ENCODE peak calls at places on chromosome 13, in eight cellular contexts. Q is EH; B is pancreas; G is stimulated activated CD4-positive, alpha-beta T cell treated with anti-CD3 and anti-CD28 coated beads, Interleukin-4, amount 100 ng/mL, for 48 hours; S is astrocyte; R is AG08395; K is HEK293T; A is GM04504. V is an unnamed sample.

GRCh38 chr13:101474419-101474957 is 22.0 kb downstream of the ITGBL1 start:
- DNase-seq in A (no peak), S (peak; percentile 90), B (no peak), Q (peak; percentile 95), G (no peak), K (no peak), R (no peak), V (peak; percentile 52)

GRCh38 chr13:51539887-51540286 is 44.4 kb upstream of the WDFY2 start:
- DNase-seq in R (peak; percentile 40), S (no peak), G (no peak), K (no peak), A (no peak), Q (peak; percentile 53), B (no peak), V (no peak)

GRCh38 chr13:40589285-40590109 is 76.9 kb downstream of the FOXO1 start:
- DNase-seq in R (peak; percentile 55), G (no peak), K (no peak), B (no peak), A (peak; percentile 24), S (peak; percentile 70), Q (peak; percentile 68), V (peak; percentile 99)

GRCh38 chr13:51105046-51105445 is 6.0 kb downstream of the C13orf42 start:
- DNase-seq in R (no peak), K (no peak), S (no peak), B (no peak), G (no peak), A (no peak), Q (no peak), V (no peak)

GRCh38 chr13:48505597-48506091 is 27.2 kb downstream of the RCBTB2 start:
- DNase-seq in A (peak; percentile 87), G (no peak), R (peak; percentile 62), S (no peak), Q (peak; percentile 90), B (no peak), K (no peak), V (no peak)

GRCh38 chr13:50693755-50694154 is 149.7 kb downstream of the DLEU7 start:
- DNase-seq in S (peak; percentile 72), G (no peak), K (no peak), A (no peak), B (no peak), Q (peak; percentile 70), R (peak; percentile 68), V (peak; percentile 31)

GRCh38 chr13:95115525-95115924 is 185.7 kb downstream of the ABCC4 start:
- DNase-seq in B (no peak), G (no peak), K (no peak), Q (no peak), R (no peak), A (no peak), S (peak; percentile 52), V (peak; percentile 78)

GRCh38 chr13:96766311-96766710 is 228.0 kb downstream of the OXGR1 start:
- DNase-seq in R (no peak), B (no peak), S (no peak), K (no peak), Q (no peak), A (no peak), G (no peak), V (no peak)

GRCh38 chr13:59533561-59534337 is 630.0 kb downstream of the DIAPH3 start:
- DNase-seq in A (no peak), B (no peak), S (peak; percentile 58), G (no peak), Q (peak; percentile 30), R (no peak), K (no peak), V (peak; percentile 84)

GRCh38 chr13:105311094-105311493 is 1224.4 kb downstream of the EFNB2 start:
- DNase-seq in S (no peak), A (no peak), G (no peak), K (no peak), R (no peak), B (no peak), Q (no peak), V (no peak)